ENCODE peak calls at places on chromosome X, in nine cellular contexts. One of them, this sample, is unnamed.

GRCh38 chrX:22097295-22097694 is 65.2 kb downstream of the PHEX start:
- DNase-seq in neural progenitor cell: no peak
- DNase-seq in ovary: no peak
- DNase-seq in upper lobe of right lung: no peak
- DNase-seq in suprapubic skin: no peak
- DNase-seq in heart left ventricle: no peak
- DNase-seq in Peyer's patch: no peak
- DNase-seq in fibroblast of lung: peak; percentile 91
- DNase-seq in cardiac muscle cell: no peak
- DNase-seq in this sample: no peak

GRCh38 chrX:100587846-100588245 is 3.1 kb downstream of the TNMD start:
- DNase-seq in neural progenitor cell: no peak
- DNase-seq in ovary: no peak
- DNase-seq in upper lobe of right lung: no peak
- DNase-seq in suprapubic skin: no peak
- DNase-seq in heart left ventricle: no peak
- DNase-seq in Peyer's patch: no peak
- DNase-seq in fibroblast of lung: peak; percentile 9
- DNase-seq in cardiac muscle cell: no peak
- DNase-seq in this sample: no peak

GRCh38 chrX:29903365-29903764 is 312.0 kb upstream of the MAGEB2 start:
- DNase-seq in neural progenitor cell: no peak
- DNase-seq in ovary: no peak
- DNase-seq in upper lobe of right lung: no peak
- DNase-seq in suprapubic skin: no peak
- DNase-seq in heart left ventricle: no peak
- DNase-seq in Peyer's patch: no peak
- DNase-seq in fibroblast of lung: peak; percentile 38
- DNase-seq in cardiac muscle cell: no peak
- DNase-seq in this sample: no peak

GRCh38 chrX:31717474-31717873 is 645.6 kb upstream of the FTHL17 start:
- DNase-seq in neural progenitor cell: no peak
- DNase-seq in ovary: no peak
- DNase-seq in upper lobe of right lung: no peak
- DNase-seq in suprapubic skin: no peak
- DNase-seq in heart left ventricle: no peak
- DNase-seq in Peyer's patch: no peak
- DNase-seq in fibroblast of lung: no peak
- DNase-seq in cardiac muscle cell: no peak
- DNase-seq in this sample: no peak

GRCh38 chrX:152632445-152633097 is 5.1 kb upstream of the GABRQ start:
- DNase-seq in neural progenitor cell: peak; percentile 42
- DNase-seq in ovary: no peak
- DNase-seq in upper lobe of right lung: no peak
- DNase-seq in suprapubic skin: no peak
- DNase-seq in heart left ventricle: no peak
- DNase-seq in Peyer's patch: no peak
- DNase-seq in fibroblast of lung: peak; percentile 27
- DNase-seq in cardiac muscle cell: peak; percentile 43
- DNase-seq in this sample: peak; percentile 18

GRCh38 chrX:109360301-109360700 is 121.6 kb downstream of the GUCY2F start:
- DNase-seq in neural progenitor cell: no peak
- DNase-seq in ovary: no peak
- DNase-seq in upper lobe of right lung: no peak
- DNase-seq in suprapubic skin: no peak
- DNase-seq in heart left ventricle: no peak
- DNase-seq in Peyer's patch: no peak
- DNase-seq in fibroblast of lung: no peak
- DNase-seq in cardiac muscle cell: no peak
- DNase-seq in this sample: no peak

GRCh38 chrX:24506082-24506481 is 41.0 kb downstream of the PDK3 start:
- DNase-seq in neural progenitor cell: no peak
- DNase-seq in ovary: no peak
- DNase-seq in upper lobe of right lung: no peak
- DNase-seq in suprapubic skin: no peak
- DNase-seq in heart left ventricle: no peak
- DNase-seq in Peyer's patch: no peak
- DNase-seq in fibroblast of lung: no peak
- DNase-seq in cardiac muscle cell: no peak
- DNase-seq in this sample: no peak

GRCh38 chrX:137547291-137547690 is 18.6 kb upstream of the ZIC3 start:
- DNase-seq in neural progenitor cell: peak; percentile 53
- DNase-seq in ovary: no peak
- DNase-seq in upper lobe of right lung: no peak
- DNase-seq in suprapubic skin: no peak
- DNase-seq in heart left ventricle: no peak
- DNase-seq in Peyer's patch: no peak
- DNase-seq in fibroblast of lung: no peak
- DNase-seq in cardiac muscle cell: peak; percentile 26
- DNase-seq in this sample: no peak

GRCh38 chrX:13418126-13419091 is 98.6 kb upstream of the ATXN3L start:
- DNase-seq in neural progenitor cell: no peak
- DNase-seq in ovary: no peak
- DNase-seq in upper lobe of right lung: no peak
- DNase-seq in suprapubic skin: no peak
- DNase-seq in heart left ventricle: no peak
- DNase-seq in Peyer's patch: no peak
- DNase-seq in fibroblast of lung: peak; percentile 20
- DNase-seq in cardiac muscle cell: no peak
- DNase-seq in this sample: no peak

GRCh38 chrX:56783450-56783831 is 54.4 kb downstream of the NBDY start:
- DNase-seq in neural progenitor cell: peak; percentile 77
- DNase-seq in ovary: peak; percentile 88
- DNase-seq in upper lobe of right lung: no peak
- DNase-seq in suprapubic skin: peak; percentile 85
- DNase-seq in heart left ventricle: no peak
- DNase-seq in Peyer's patch: no peak
- DNase-seq in fibroblast of lung: no peak
- DNase-seq in cardiac muscle cell: no peak
- DNase-seq in this sample: no peak

GRCh38 chrX:6861456-6861855 is 286.1 kb upstream of the STS start:
- DNase-seq in neural progenitor cell: no peak
- DNase-seq in ovary: no peak
- DNase-seq in upper lobe of right lung: no peak
- DNase-seq in suprapubic skin: no peak
- DNase-seq in heart left ventricle: no peak
- DNase-seq in Peyer's patch: no peak
- DNase-seq in fibroblast of lung: no peak
- DNase-seq in cardiac muscle cell: no peak
- DNase-seq in this sample: no peak

GRCh38 chrX:120036704-120037103 is 40.8 kb downstream of the RHOXF2B start:
- DNase-seq in neural progenitor cell: no peak
- DNase-seq in ovary: no peak
- DNase-seq in upper lobe of right lung: no peak
- DNase-seq in suprapubic skin: no peak
- DNase-seq in heart left ventricle: no peak
- DNase-seq in Peyer's patch: no peak
- DNase-seq in fibroblast of lung: no peak
- DNase-seq in cardiac muscle cell: no peak
- DNase-seq in this sample: no peak

GRCh38 chrX:16005899-16006298 is 117.5 kb upstream of the GRPR start:
- DNase-seq in neural progenitor cell: no peak
- DNase-seq in ovary: no peak
- DNase-seq in upper lobe of right lung: no peak
- DNase-seq in suprapubic skin: no peak
- DNase-seq in heart left ventricle: no peak
- DNase-seq in Peyer's patch: no peak
- DNase-seq in fibroblast of lung: no peak
- DNase-seq in cardiac muscle cell: no peak
- DNase-seq in this sample: no peak

GRCh38 chrX:71099736-71100135 is 4.1 kb downstream of the FOXO4 start:
- DNase-seq in neural progenitor cell: peak; percentile 43
- DNase-seq in ovary: no peak
- DNase-seq in upper lobe of right lung: no peak
- DNase-seq in suprapubic skin: no peak
- DNase-seq in heart left ventricle: no peak
- DNase-seq in Peyer's patch: no peak
- DNase-seq in fibroblast of lung: no peak
- DNase-seq in cardiac muscle cell: no peak
- DNase-seq in this sample: no peak

GRCh38 chrX:99914676-99915075 is 495.4 kb downstream of the PCDH19 start:
- DNase-seq in neural progenitor cell: no peak
- DNase-seq in ovary: no peak
- DNase-seq in upper lobe of right lung: no peak
- DNase-seq in suprapubic skin: no peak
- DNase-seq in heart left ventricle: no peak
- DNase-seq in Peyer's patch: no peak
- DNase-seq in fibroblast of lung: no peak
- DNase-seq in cardiac muscle cell: no peak
- DNase-seq in this sample: no peak

GRCh38 chrX:110359273-110359672 is 625 bp downstream of the RTL9 start:
- DNase-seq in neural progenitor cell: no peak
- DNase-seq in ovary: no peak
- DNase-seq in upper lobe of right lung: no peak
- DNase-seq in suprapubic skin: no peak
- DNase-seq in heart left ventricle: no peak
- DNase-seq in Peyer's patch: no peak
- DNase-seq in fibroblast of lung: no peak
- DNase-seq in cardiac muscle cell: no peak
- DNase-seq in this sample: no peak

GRCh38 chrX:24153175-24153795 is 3.8 kb downstream of the ZFX start:
- DNase-seq in neural progenitor cell: peak; percentile 42
- DNase-seq in ovary: no peak
- DNase-seq in upper lobe of right lung: no peak
- DNase-seq in suprapubic skin: no peak
- DNase-seq in heart left ventricle: no peak
- DNase-seq in Peyer's patch: no peak
- DNase-seq in fibroblast of lung: no peak
- DNase-seq in cardiac muscle cell: peak; percentile 35
- DNase-seq in this sample: no peak

GRCh38 chrX:150712619-150713018 is 19.4 kb downstream of the MTMR1 start:
- DNase-seq in neural progenitor cell: no peak
- DNase-seq in ovary: no peak
- DNase-seq in upper lobe of right lung: no peak
- DNase-seq in suprapubic skin: no peak
- DNase-seq in heart left ventricle: no peak
- DNase-seq in Peyer's patch: no peak
- DNase-seq in fibroblast of lung: no peak
- DNase-seq in cardiac muscle cell: no peak
- DNase-seq in this sample: no peak

DNA sequence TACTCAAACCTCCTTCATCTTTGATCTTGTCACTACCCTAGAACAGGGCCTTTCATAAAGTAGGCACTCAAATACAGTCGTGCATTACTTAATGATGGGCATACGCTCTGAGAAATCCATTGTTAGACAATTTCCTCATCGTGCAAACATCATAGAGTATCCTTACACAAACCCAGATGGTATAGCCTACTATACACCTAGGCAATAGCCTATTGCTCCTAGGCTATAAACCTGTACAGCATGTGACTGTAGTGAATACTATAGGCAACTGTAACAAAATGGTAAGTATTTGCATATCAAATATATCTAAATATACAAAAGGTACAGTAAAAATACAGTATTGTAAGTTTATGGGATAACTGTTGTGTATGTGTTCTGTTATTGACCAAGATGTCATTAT is 31.9 kb downstream of the CLDN2 start:
- DNase-seq in neural progenitor cell: no peak
- DNase-seq in ovary: no peak
- DNase-seq in upper lobe of right lung: no peak
- DNase-seq in suprapubic skin: no peak
- DNase-seq in heart left ventricle: no peak
- DNase-seq in Peyer's patch: no peak
- DNase-seq in fibroblast of lung: no peak
- DNase-seq in cardiac muscle cell: no peak
- DNase-seq in this sample: no peak
- H3K4me1 ChIP-seq in neural progenitor cell: no peaks in the 10 kb centered on the region
- H3K4me1 ChIP-seq in ovary: no peaks in the 10 kb centered on the region
- H3K4me1 ChIP-seq in upper lobe of right lung: no peaks in the 10 kb centered on the region
- H3K4me1 ChIP-seq in suprapubic skin: no peaks in the 10 kb centered on the region
- H3K4me1 ChIP-seq in heart left ventricle: no peaks in the 10 kb centered on the region
- H3K4me1 ChIP-seq in Peyer's patch: no peaks in the 10 kb centered on the region
- H3K4me1 ChIP-seq in fibroblast of lung: no peaks in the 10 kb centered on the region
- H3K4me1 ChIP-seq in cardiac muscle cell: peaks cover 9% of the 10 kb centered on the region
- H3K4me1 ChIP-seq in this sample: no peaks in the 10 kb centered on the region

GRCh38 chrX:49106930-49107329 is 16.6 kb downstream of the GPKOW start:
- DNase-seq in neural progenitor cell: peak; percentile 47
- DNase-seq in ovary: no peak
- DNase-seq in upper lobe of right lung: no peak
- DNase-seq in suprapubic skin: no peak
- DNase-seq in heart left ventricle: no peak
- DNase-seq in Peyer's patch: no peak
- DNase-seq in fibroblast of lung: peak; percentile 46
- DNase-seq in cardiac muscle cell: peak; percentile 22
- DNase-seq in this sample: peak; percentile 14
- TF ChIP-seq CTCF in neural progenitor cell: peak; percentile 45
- TF ChIP-seq CTCF in ovary: no peak
- TF ChIP-seq CTCF in upper lobe of right lung: peak; percentile 40
- TF ChIP-seq CTCF in suprapubic skin: peak; percentile 31
- TF ChIP-seq CTCF in heart left ventricle: peak; percentile 48
- TF ChIP-seq CTCF in Peyer's patch: peak; percentile 46
- TF ChIP-seq CTCF in fibroblast of lung: peak; percentile 30
- TF ChIP-seq CTCF in cardiac muscle cell: peak; percentile 50
- TF ChIP-seq CTCF in this sample: peak; percentile 46

GRCh38 chrX:131402124-131402811 is 113.2 kb upstream of the IGSF1 start:
- DNase-seq in neural progenitor cell: no peak
- DNase-seq in ovary: no peak
- DNase-seq in upper lobe of right lung: no peak
- DNase-seq in suprapubic skin: no peak
- DNase-seq in heart left ventricle: no peak
- DNase-seq in Peyer's patch: no peak
- DNase-seq in fibroblast of lung: no peak
- DNase-seq in cardiac muscle cell: no peak
- DNase-seq in this sample: no peak
- H3K4me3 ChIP-seq in neural progenitor cell: no peak overlapping the region
- H3K4me3 ChIP-seq in ovary: no peak overlapping the region
- H3K4me3 ChIP-seq in upper lobe of right lung: no peak overlapping the region
- H3K4me3 ChIP-seq in suprapubic skin: no peak overlapping the region
- H3K4me3 ChIP-seq in heart left ventricle: no peak overlapping the region
- H3K4me3 ChIP-seq in Peyer's patch: no peak overlapping the region
- H3K4me3 ChIP-seq in fibroblast of lung: no peak overlapping the region
- H3K4me3 ChIP-seq in cardiac muscle cell: no peak overlapping the region
- H3K4me3 ChIP-seq in this sample: no peak overlapping the region

DNA sequence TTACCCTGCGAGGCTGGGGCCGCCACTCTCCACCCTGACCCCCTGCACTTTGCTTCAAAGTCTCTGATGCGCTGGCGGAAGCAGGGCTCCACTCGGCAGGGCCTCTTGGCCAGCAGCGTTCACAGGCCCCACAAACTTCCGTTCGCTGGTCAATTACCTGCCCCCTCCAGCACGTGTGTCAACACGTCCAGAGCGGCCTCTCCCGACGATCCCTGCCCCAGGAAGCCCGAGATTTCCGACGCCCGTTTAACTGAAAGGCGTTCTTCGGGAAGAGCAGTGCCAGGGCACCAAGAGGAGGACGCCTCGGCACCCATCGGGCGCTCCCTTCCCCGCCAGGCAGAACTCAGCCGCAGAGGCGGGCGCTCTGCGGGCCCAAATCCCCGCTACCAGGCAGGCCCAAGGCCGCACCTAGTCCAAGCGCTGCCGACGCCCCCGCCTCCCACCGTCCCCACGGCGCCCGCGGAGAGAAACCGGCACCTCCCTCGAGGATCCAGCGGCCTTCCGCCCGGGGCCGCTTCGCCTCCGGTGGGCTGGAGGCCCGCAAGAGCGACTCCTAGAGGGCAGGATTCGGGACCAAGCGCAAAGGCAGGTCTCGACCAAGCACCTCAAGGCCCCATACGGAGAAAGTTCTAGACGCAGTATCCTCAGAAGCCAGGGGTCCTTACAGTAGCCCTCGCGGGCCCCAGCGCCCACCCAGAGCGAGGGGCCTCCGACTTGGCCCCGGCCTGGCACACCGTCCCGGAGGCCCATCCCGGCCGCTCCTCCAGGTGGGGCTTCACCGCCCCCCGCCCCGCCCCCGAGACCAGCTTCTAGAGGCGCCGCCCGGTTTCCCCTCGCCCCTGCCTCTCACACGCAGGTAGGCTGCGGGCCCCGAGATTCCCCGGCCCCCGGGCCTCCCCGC is 586 bp downstream of the BCAP31 start:
- DNase-seq in neural progenitor cell: peak; percentile 70
- DNase-seq in ovary: peak; percentile 52
- DNase-seq in upper lobe of right lung: peak; percentile 74
- DNase-seq in suprapubic skin: no peak
- DNase-seq in heart left ventricle: peak; percentile 66
- DNase-seq in Peyer's patch: peak; percentile 70
- DNase-seq in fibroblast of lung: peak; percentile 41
- DNase-seq in cardiac muscle cell: peak; percentile 56
- DNase-seq in this sample: no peak
- H3K4me1 ChIP-seq in neural progenitor cell: peaks cover 12% of the 10 kb centered on the region
- H3K4me1 ChIP-seq in ovary: no peaks in the 10 kb centered on the region
- H3K4me1 ChIP-seq in upper lobe of right lung: peaks cover 27% of the 10 kb centered on the region
- H3K4me1 ChIP-seq in suprapubic skin: peaks cover 62% of the 10 kb centered on the region
- H3K4me1 ChIP-seq in heart left ventricle: peaks cover 23% of the 10 kb centered on the region
- H3K4me1 ChIP-seq in Peyer's patch: peaks cover 19% of the 10 kb centered on the region
- H3K4me1 ChIP-seq in fibroblast of lung: peaks cover 10% of the 10 kb centered on the region
- H3K4me1 ChIP-seq in cardiac muscle cell: peaks cover 16% of the 10 kb centered on the region
- H3K4me1 ChIP-seq in this sample: peaks cover 63% of the 10 kb centered on the region